ENCODE peak calls at places on chromosomes 11 and 22, in five cellular contexts. One of them, this sample, is unnamed. For H3K4me1, the result is how much of the 10 kb centered on the place peaks cover.

GRCh38 chr11:933936-934335 is 8.3 kb downstream of the AP2A2 start:
- DNase-seq in psoas muscle: no peak
- DNase-seq in HepG2: no peak
- DNase-seq in tibial artery: no peak
- DNase-seq in MM.1S: no peak
- DNase-seq in this sample: no peak

GRCh38 chr22:21594865-21595452 is 27.4 kb downstream of the UBE2L3 start:
- DNase-seq in HepG2: no peak
- DNase-seq in tibial artery: no peak
- DNase-seq in MM.1S: no peak
- DNase-seq in psoas muscle: no peak
- DNase-seq in this sample: no peak

GRCh38 chr11:113862430-113862829 is 12.9 kb downstream of the USP28 start:
- DNase-seq in tibial artery: no peak
- DNase-seq in MM.1S: no peak
- DNase-seq in psoas muscle: no peak
- DNase-seq in HepG2: peak
- DNase-seq in this sample: no peak

GRCh38 chr22:37228106-37229011 is 15.7 kb downstream of the RAC2 start:
- DNase-seq in MM.1S: no peak
- DNase-seq in HepG2: no peak
- DNase-seq in psoas muscle: no peak
- DNase-seq in tibial artery: no peak
- DNase-seq in this sample: no peak

GRCh38 chr11:33690290-33691050 is 10.2 kb downstream of the C11orf91 start:
- DNase-seq in tibial artery: peak
- DNase-seq in HepG2: peak
- DNase-seq in psoas muscle: peak
- DNase-seq in MM.1S: no peak
- DNase-seq in this sample: no peak

GRCh38 chr22:42912049-42912448 is 55.0 kb upstream of the ARFGAP3 start:
- DNase-seq in MM.1S: no peak
- DNase-seq in psoas muscle: no peak
- DNase-seq in HepG2: no peak
- DNase-seq in tibial artery: no peak
- DNase-seq in this sample: no peak

GRCh38 chr11:10329356-10329755 is 24.5 kb downstream of the ADM start:
- DNase-seq in MM.1S: no peak
- DNase-seq in HepG2: no peak
- DNase-seq in tibial artery: no peak
- DNase-seq in psoas muscle: no peak
- DNase-seq in this sample: no peak

GRCh38 chr11:35487532-35488078 is 37.8 kb downstream of the PAMR1 start:
- DNase-seq in psoas muscle: no peak
- DNase-seq in tibial artery: no peak
- DNase-seq in MM.1S: no peak
- DNase-seq in HepG2: peak
- DNase-seq in this sample: no peak

GRCh38 chr11:43691332-43691731 is 10.8 kb downstream of the HSD17B12 start:
- DNase-seq in tibial artery: no peak
- DNase-seq in HepG2: no peak
- DNase-seq in psoas muscle: no peak
- DNase-seq in MM.1S: no peak
- DNase-seq in this sample: no peak

GRCh38 chr11:75346912-75347647 is 4.4 kb downstream of the ARRB1 start:
- DNase-seq in MM.1S: no peak
- DNase-seq in HepG2: no peak
- DNase-seq in tibial artery: peak
- DNase-seq in psoas muscle: peak
- DNase-seq in this sample: no peak

GRCh38 chr11:34652191-34652958 is 31.5 kb downstream of the EHF start:
- DNase-seq in HepG2: no peak
- DNase-seq in MM.1S: no peak
- DNase-seq in tibial artery: no peak
- DNase-seq in psoas muscle: no peak
- DNase-seq in this sample: no peak

GRCh38 chr11:67118059-67118766 is 850 bp upstream of the KDM2A start:
- DNase-seq in psoas muscle: peak
- DNase-seq in tibial artery: peak
- DNase-seq in MM.1S: peak
- DNase-seq in HepG2: no peak
- DNase-seq in this sample: peak

GRCh38 chr22:35930933-35931332 is 97.7 kb downstream of the RBFOX2 start:
- DNase-seq in tibial artery: no peak
- DNase-seq in MM.1S: peak
- DNase-seq in psoas muscle: no peak
- DNase-seq in HepG2: peak
- DNase-seq in this sample: no peak

GRCh38 chr11:61779666-61780525 is 12.5 kb downstream of the TMEM258 start:
- DNase-seq in MM.1S: no peak
- DNase-seq in HepG2: no peak
- DNase-seq in tibial artery: no peak
- DNase-seq in psoas muscle: no peak
- DNase-seq in this sample: no peak

GRCh38 chr22:23847991-23848864 is 9.4 kb upstream of the DERL3 start:
- DNase-seq in MM.1S: peak
- DNase-seq in psoas muscle: no peak
- DNase-seq in HepG2: no peak
- DNase-seq in tibial artery: no peak
- DNase-seq in this sample: no peak

GRCh38 chr11:34505874-34506273 is 7.7 kb downstream of the ELF5 start:
- DNase-seq in HepG2: no peak
- DNase-seq in MM.1S: no peak
- DNase-seq in tibial artery: no peak
- DNase-seq in psoas muscle: no peak
- DNase-seq in this sample: no peak

GRCh38 chr22:50420015-50420414 is 54.8 kb downstream of the SBF1 start:
- DNase-seq in HepG2: no peak
- DNase-seq in MM.1S: no peak
- DNase-seq in tibial artery: no peak
- DNase-seq in psoas muscle: no peak
- DNase-seq in this sample: no peak

GRCh38 chr11:17401841-17402240 is 13.4 kb upstream of the KCNJ11 start:
- DNase-seq in tibial artery: no peak
- DNase-seq in psoas muscle: no peak
- DNase-seq in HepG2: no peak
- DNase-seq in MM.1S: no peak
- DNase-seq in this sample: no peak

GRCh38 chr22:47929073-47929472 is 1166.6 kb downstream of the TBC1D22A start:
- DNase-seq in HepG2: no peak
- DNase-seq in tibial artery: no peak
- DNase-seq in MM.1S: no peak
- DNase-seq in psoas muscle: no peak
- DNase-seq in this sample: no peak

GRCh38 chr22:30193031-30193794 is 53.3 kb downstream of the LIF start:
- DNase-seq in MM.1S: no peak
- DNase-seq in tibial artery: no peak
- DNase-seq in HepG2: no peak
- DNase-seq in psoas muscle: no peak
- DNase-seq in this sample: no peak

GRCh38 chr11:119091083-119091650 is 6.5 kb downstream of the HMBS start:
- DNase-seq in tibial artery: no peak
- DNase-seq in psoas muscle: no peak
- DNase-seq in MM.1S: no peak
- DNase-seq in HepG2: no peak
- DNase-seq in this sample: no peak

GRCh38 chr11:123568367-123568870 is 86.0 kb downstream of the SCN3B start:
- DNase-seq in psoas muscle: no peak
- DNase-seq in HepG2: no peak
- DNase-seq in tibial artery: peak
- DNase-seq in MM.1S: no peak
- DNase-seq in this sample: no peak

GRCh38 chr11:2748814-2749554 is 49.2 kb upstream of the KCNQ1OT1 start:
- DNase-seq in psoas muscle: no peak
- DNase-seq in HepG2: no peak
- DNase-seq in tibial artery: no peak
- DNase-seq in MM.1S: no peak
- DNase-seq in this sample: no peak

GRCh38 chr11:6405039-6405667 is 13.7 kb downstream of the APBB1 start:
- DNase-seq in psoas muscle: no peak
- DNase-seq in tibial artery: no peak
- DNase-seq in MM.1S: no peak
- DNase-seq in HepG2: no peak
- DNase-seq in this sample: no peak

GRCh38 chr11:70575396-70576060 is 177.2 kb downstream of the CTTN start:
- DNase-seq in MM.1S: no peak
- DNase-seq in tibial artery: no peak
- DNase-seq in HepG2: peak
- DNase-seq in psoas muscle: no peak
- DNase-seq in this sample: no peak

GRCh38 chr22:36933629-36934028 is 20.2 kb downstream of the CSF2RB start:
- DNase-seq in MM.1S: no peak
- DNase-seq in tibial artery: no peak
- DNase-seq in psoas muscle: no peak
- DNase-seq in HepG2: no peak
- DNase-seq in this sample: no peak

GRCh38 chr11:69050592-69051380 is 2.1 kb downstream of the TPCN2 start:
- DNase-seq in tibial artery: no peak
- DNase-seq in MM.1S: no peak
- DNase-seq in HepG2: no peak
- DNase-seq in psoas muscle: no peak
- DNase-seq in this sample: no peak

GRCh38 chr11:9550209-9550628 is 23.3 kb upstream of the WEE1 start:
- DNase-seq in MM.1S: no peak
- DNase-seq in HepG2: no peak
- DNase-seq in psoas muscle: no peak
- DNase-seq in tibial artery: no peak
- DNase-seq in this sample: no peak

GRCh38 chr11:24386551-24387404 is 110.1 kb upstream of the LUZP2 start:
- DNase-seq in HepG2: peak
- DNase-seq in tibial artery: no peak
- DNase-seq in MM.1S: peak
- DNase-seq in psoas muscle: no peak
- DNase-seq in this sample: no peak

GRCh38 chr11:36411202-36411640 is 98.9 kb downstream of the TRAF6 start:
- DNase-seq in tibial artery: peak
- DNase-seq in HepG2: no peak
- DNase-seq in MM.1S: no peak
- DNase-seq in psoas muscle: no peak
- DNase-seq in this sample: no peak

GRCh38 chr11:130644187-130644586 is 195.7 kb downstream of the ADAMTS15 start:
- DNase-seq in MM.1S: no peak
- DNase-seq in tibial artery: no peak
- DNase-seq in HepG2: no peak
- DNase-seq in psoas muscle: no peak
- DNase-seq in this sample: no peak

GRCh38 chr22:24994070-24994763 is 41.7 kb downstream of the KIAA1671 start:
- DNase-seq in tibial artery: no peak
- DNase-seq in HepG2: no peak
- DNase-seq in MM.1S: no peak
- DNase-seq in psoas muscle: no peak
- DNase-seq in this sample: peak

GRCh38 chr11:120324932-120325810 is at the start of gene TLCD5:
- DNase-seq in tibial artery: peak
- DNase-seq in MM.1S: peak
- DNase-seq in psoas muscle: peak
- DNase-seq in HepG2: peak
- DNase-seq in this sample: peak

GRCh38 chr22:50398698-50399648 is 55.8 kb downstream of the PPP6R2 start:
- DNase-seq in HepG2: no peak
- DNase-seq in tibial artery: no peak
- DNase-seq in psoas muscle: no peak
- DNase-seq in MM.1S: no peak
- DNase-seq in this sample: no peak

GRCh38 chr22:29704528-29705285 is 15.1 kb upstream of the CABP7 start:
- DNase-seq in HepG2: peak
- DNase-seq in tibial artery: no peak
- DNase-seq in MM.1S: no peak
- DNase-seq in psoas muscle: no peak
- DNase-seq in this sample: no peak

GRCh38 chr11:13008625-13009475 is at the start of gene RASSF10:
- DNase-seq in MM.1S: peak
- DNase-seq in HepG2: no peak
- DNase-seq in tibial artery: no peak
- DNase-seq in psoas muscle: peak
- DNase-seq in this sample: no peak

GRCh38 chr11:129277216-129277838 is 85.2 kb upstream of the ARHGAP32 start:
- DNase-seq in psoas muscle: no peak
- DNase-seq in HepG2: peak
- DNase-seq in MM.1S: no peak
- DNase-seq in tibial artery: no peak
- DNase-seq in this sample: no peak
- H3K4me3 ChIP-seq in psoas muscle: peak
- H3K4me3 ChIP-seq in HepG2: peak
- H3K4me3 ChIP-seq in MM.1S: no peak
- H3K4me3 ChIP-seq in tibial artery: no peak
- H3K4me3 ChIP-seq in this sample: no peak

DNA sequence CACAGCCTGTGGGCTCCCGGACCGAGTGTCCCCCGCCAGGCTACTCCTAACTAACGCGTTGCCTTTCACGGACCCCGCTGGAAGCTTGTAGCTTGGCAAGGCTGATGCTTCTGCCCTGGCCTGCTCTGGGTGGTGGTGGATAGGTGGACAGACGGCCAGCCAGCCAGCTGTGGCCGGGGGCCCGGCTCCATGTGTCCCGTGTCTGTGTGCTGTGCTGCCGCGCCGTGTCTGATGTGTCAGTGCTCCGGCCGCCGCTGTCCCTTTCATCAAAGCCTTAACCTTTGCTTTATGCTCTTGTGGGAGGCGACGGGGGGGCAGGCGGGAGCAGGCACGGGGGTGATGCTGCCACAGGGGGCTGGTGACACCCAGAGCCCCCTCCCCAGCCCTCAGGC is 5.0 kb downstream of the CCDC188 start:
- DNase-seq in MM.1S: no peak
- DNase-seq in psoas muscle: no peak
- DNase-seq in HepG2: no peak
- DNase-seq in tibial artery: no peak
- DNase-seq in this sample: no peak
- H3K4me1 ChIP-seq in MM.1S: under half
- H3K4me1 ChIP-seq in psoas muscle: under half
- H3K4me1 ChIP-seq in HepG2: under half
- H3K4me1 ChIP-seq in tibial artery: under half
- H3K4me1 ChIP-seq in this sample: under half

GRCh38 chr11:122085712-122086111 is 30.3 kb downstream of the BLID start:
- DNase-seq in psoas muscle: no peak
- DNase-seq in HepG2: no peak
- DNase-seq in tibial artery: no peak
- DNase-seq in MM.1S: no peak
- DNase-seq in this sample: no peak
- H3K27ac ChIP-seq in psoas muscle: no peak
- H3K27ac ChIP-seq in HepG2: no peak
- H3K27ac ChIP-seq in tibial artery: no peak
- H3K27ac ChIP-seq in MM.1S: no peak
- H3K27ac ChIP-seq in this sample: no peak

GRCh38 chr11:72739240-72740059 is 12.8 kb downstream of the ARAP1 start:
- DNase-seq in HepG2: no peak
- DNase-seq in psoas muscle: no peak
- DNase-seq in tibial artery: no peak
- DNase-seq in MM.1S: no peak
- DNase-seq in this sample: no peak
- H3K4me3 ChIP-seq in HepG2: no peak
- H3K4me3 ChIP-seq in psoas muscle: no peak
- H3K4me3 ChIP-seq in tibial artery: no peak
- H3K4me3 ChIP-seq in MM.1S: no peak
- H3K4me3 ChIP-seq in this sample: no peak

This sample was measured in naive thymus-derived CD4-positive, alpha-beta T cell.